ENCODE peak calls at places on chromosome 10, in ten cellular contexts. F, P, H, O, E, I, C, A, X and T are unnamed samples.

GRCh38 chr10:31749981-31750850 is 178.4 kb downstream of the ARHGAP12 start:
- DNase-seq in F (no peak), P (no peak), H (peak), O (peak), E (peak), I (peak), C (no peak), A (peak), X (no peak), T (no peak)

GRCh38 chr10:124271671-124272070 is 147.1 kb downstream of the OAT start:
- DNase-seq in F (no peak), P (no peak), H (no peak), O (no peak), E (peak), I (no peak), C (no peak), A (no peak), X (no peak), T (no peak)

GRCh38 chr10:11863353-11864105 is 40.4 kb downstream of the PROSER2 start:
- DNase-seq in F (no peak), P (no peak), H (no peak), O (peak), E (no peak), I (no peak), C (no peak), A (no peak), X (peak), T (no peak)

GRCh38 chr10:48535416-48536225 is 69.3 kb downstream of the ARHGAP22 start:
- DNase-seq in F (no peak), P (no peak), H (no peak), O (no peak), E (no peak), I (no peak), C (no peak), A (no peak), X (no peak), T (no peak)

GRCh38 chr10:71072146-71072819 is 140.1 kb upstream of the UNC5B start:
- DNase-seq in F (no peak), P (no peak), H (no peak), O (no peak), E (no peak), I (no peak), C (no peak), A (no peak), X (no peak), T (no peak)

GRCh38 chr10:106635947-106636346 is 528.6 kb downstream of the SORCS1 start:
- DNase-seq in F (no peak), P (no peak), H (no peak), O (no peak), E (no peak), I (no peak), C (no peak), A (no peak), X (no peak), T (no peak)

GRCh38 chr10:649798-650690 is 39.4 kb downstream of the DIP2C start:
- DNase-seq in F (no peak), P (no peak), H (peak), O (peak), E (peak), I (no peak), C (peak), A (peak), X (no peak), T (no peak)

GRCh38 chr10:132229834-132230556 is 43.2 kb downstream of the DPYSL4 start:
- DNase-seq in F (no peak), P (no peak), H (no peak), O (no peak), E (no peak), I (no peak), C (no peak), A (no peak), X (peak), T (no peak)

GRCh38 chr10:47257396-47258120 is 42.4 kb upstream of the GDF10 start:
- DNase-seq in F (no peak), P (no peak), H (peak), O (no peak), E (no peak), I (peak), C (peak), A (no peak), X (no peak), T (no peak)

GRCh38 chr10:112532053-112532658 is 85.1 kb downstream of the VTI1A start:
- DNase-seq in F (no peak), P (no peak), H (no peak), O (no peak), E (no peak), I (no peak), C (peak), A (no peak), X (peak), T (no peak)

GRCh38 chr10:3139135-3139910 is 33.3 kb downstream of the PITRM1 start:
- DNase-seq in F (no peak), P (no peak), H (no peak), O (no peak), E (no peak), I (no peak), C (no peak), A (no peak), X (no peak), T (no peak)

GRCh38 chr10:21488954-21489446 is 36.5 kb downstream of the SKIDA1 start:
- DNase-seq in F (no peak), P (no peak), H (no peak), O (no peak), E (no peak), I (no peak), C (no peak), A (no peak), X (no peak), T (no peak)

GRCh38 chr10:132396495-132397035 is 435 bp upstream of the PWWP2B start:
- DNase-seq in F (no peak), P (peak), H (peak), O (no peak), E (peak), I (no peak), C (peak), A (peak), X (peak), T (peak)